ENCODE peak calls at places on chromosomes 7 and 10, in six cellular contexts. One of them, this sample, is unnamed.

GRCh38 chr7:122412886-122413285 is 108.3 kb upstream of the FEZF1 start:
- DNase-seq in NCI-H1105: no peak
- DNase-seq in breast epithelium: no peak
- DNase-seq in stimulated activated naive CD8-positive, alpha-beta T cell treated with anti-CD3 and anti-CD28 coated beads, Interleukin-15, Interleukin-2, amounts not matched to agents 100 U/mL and 50 U/mL, for 24 hours: no peak
- DNase-seq in CD4-positive, alpha-beta memory T cell: no peak
- DNase-seq in DMS 273 treated with DMSO at 0.1 percent for 48 hours: no peak
- DNase-seq in this sample: no peak

GRCh38 chr10:126252884-126253612 is 135.2 kb downstream of the ADAM12 start:
- DNase-seq in NCI-H1105: no peak
- DNase-seq in stimulated activated naive CD8-positive, alpha-beta T cell treated with anti-CD3 and anti-CD28 coated beads, Interleukin-15, Interleukin-2, amounts not matched to agents 100 U/mL and 50 U/mL, for 24 hours: no peak
- DNase-seq in breast epithelium: no peak
- DNase-seq in DMS 273 treated with DMSO at 0.1 percent for 48 hours: no peak
- DNase-seq in CD4-positive, alpha-beta memory T cell: no peak
- DNase-seq in this sample: no peak

GRCh38 chr10:17238445-17239275 is 10.6 kb downstream of the VIM start:
- DNase-seq in stimulated activated naive CD8-positive, alpha-beta T cell treated with anti-CD3 and anti-CD28 coated beads, Interleukin-15, Interleukin-2, amounts not matched to agents 100 U/mL and 50 U/mL, for 24 hours: no peak
- DNase-seq in NCI-H1105: no peak
- DNase-seq in DMS 273 treated with DMSO at 0.1 percent for 48 hours: no peak
- DNase-seq in breast epithelium: no peak
- DNase-seq in CD4-positive, alpha-beta memory T cell: no peak
- DNase-seq in this sample: no peak

GRCh38 chr10:6889718-6890117 is 309.6 kb upstream of the PRKCQ start:
- DNase-seq in breast epithelium: no peak
- DNase-seq in DMS 273 treated with DMSO at 0.1 percent for 48 hours: no peak
- DNase-seq in CD4-positive, alpha-beta memory T cell: no peak
- DNase-seq in stimulated activated naive CD8-positive, alpha-beta T cell treated with anti-CD3 and anti-CD28 coated beads, Interleukin-15, Interleukin-2, amounts not matched to agents 100 U/mL and 50 U/mL, for 24 hours: no peak
- DNase-seq in NCI-H1105: no peak
- DNase-seq in this sample: no peak

GRCh38 chr10:122267849-122268737 is 3.0 kb upstream of the BTBD16 start:
- DNase-seq in NCI-H1105: no peak
- DNase-seq in CD4-positive, alpha-beta memory T cell: peak
- DNase-seq in DMS 273 treated with DMSO at 0.1 percent for 48 hours: no peak
- DNase-seq in stimulated activated naive CD8-positive, alpha-beta T cell treated with anti-CD3 and anti-CD28 coated beads, Interleukin-15, Interleukin-2, amounts not matched to agents 100 U/mL and 50 U/mL, for 24 hours: peak
- DNase-seq in breast epithelium: no peak
- DNase-seq in this sample: peak

GRCh38 chr7:116971869-116972268 is 18.6 kb downstream of the ST7 start:
- DNase-seq in DMS 273 treated with DMSO at 0.1 percent for 48 hours: no peak
- DNase-seq in NCI-H1105: no peak
- DNase-seq in stimulated activated naive CD8-positive, alpha-beta T cell treated with anti-CD3 and anti-CD28 coated beads, Interleukin-15, Interleukin-2, amounts not matched to agents 100 U/mL and 50 U/mL, for 24 hours: no peak
- DNase-seq in CD4-positive, alpha-beta memory T cell: no peak
- DNase-seq in breast epithelium: no peak
- DNase-seq in this sample: no peak

GRCh38 chr7:13797545-13797944 is 191.9 kb downstream of the ETV1 start:
- DNase-seq in stimulated activated naive CD8-positive, alpha-beta T cell treated with anti-CD3 and anti-CD28 coated beads, Interleukin-15, Interleukin-2, amounts not matched to agents 100 U/mL and 50 U/mL, for 24 hours: no peak
- DNase-seq in NCI-H1105: no peak
- DNase-seq in breast epithelium: no peak
- DNase-seq in DMS 273 treated with DMSO at 0.1 percent for 48 hours: no peak
- DNase-seq in CD4-positive, alpha-beta memory T cell: no peak
- DNase-seq in this sample: no peak

GRCh38 chr7:16753932-16754571 is 497 bp downstream of the TSPAN13 start:
- DNase-seq in NCI-H1105: peak
- DNase-seq in CD4-positive, alpha-beta memory T cell: no peak
- DNase-seq in stimulated activated naive CD8-positive, alpha-beta T cell treated with anti-CD3 and anti-CD28 coated beads, Interleukin-15, Interleukin-2, amounts not matched to agents 100 U/mL and 50 U/mL, for 24 hours: peak
- DNase-seq in breast epithelium: peak
- DNase-seq in DMS 273 treated with DMSO at 0.1 percent for 48 hours: peak
- DNase-seq in this sample: peak

GRCh38 chr10:114603943-114604342 is 54.1 kb downstream of the ABLIM1 start:
- DNase-seq in stimulated activated naive CD8-positive, alpha-beta T cell treated with anti-CD3 and anti-CD28 coated beads, Interleukin-15, Interleukin-2, amounts not matched to agents 100 U/mL and 50 U/mL, for 24 hours: no peak
- DNase-seq in NCI-H1105: no peak
- DNase-seq in CD4-positive, alpha-beta memory T cell: no peak
- DNase-seq in DMS 273 treated with DMSO at 0.1 percent for 48 hours: no peak
- DNase-seq in breast epithelium: no peak
- DNase-seq in this sample: no peak

GRCh38 chr7:45098983-45099839 is 10.4 kb upstream of the NACAD start:
- DNase-seq in NCI-H1105: no peak
- DNase-seq in breast epithelium: no peak
- DNase-seq in stimulated activated naive CD8-positive, alpha-beta T cell treated with anti-CD3 and anti-CD28 coated beads, Interleukin-15, Interleukin-2, amounts not matched to agents 100 U/mL and 50 U/mL, for 24 hours: no peak
- DNase-seq in CD4-positive, alpha-beta memory T cell: no peak
- DNase-seq in DMS 273 treated with DMSO at 0.1 percent for 48 hours: no peak
- DNase-seq in this sample: no peak

GRCh38 chr7:135782377-135782776 is 33.8 kb upstream of the FAM180A start:
- DNase-seq in DMS 273 treated with DMSO at 0.1 percent for 48 hours: no peak
- DNase-seq in breast epithelium: no peak
- DNase-seq in NCI-H1105: no peak
- DNase-seq in CD4-positive, alpha-beta memory T cell: no peak
- DNase-seq in stimulated activated naive CD8-positive, alpha-beta T cell treated with anti-CD3 and anti-CD28 coated beads, Interleukin-15, Interleukin-2, amounts not matched to agents 100 U/mL and 50 U/mL, for 24 hours: no peak
- DNase-seq in this sample: no peak